ENCODE peak calls at places on chromosomes 13 and 19, in four cellular contexts. N is suprapubic skin, K is ascending aorta, D is uterus. Y is an unnamed sample.

GRCh38 chr13:27359203-27359821 is 65.1 kb upstream of the GTF3A start:
- DNase-seq in D (peak; percentile 45), K (no peak), N (no peak), Y (peak; percentile 30)

GRCh38 chr13:27264181-27264580 is 6.4 kb upstream of the RASL11A start:
- DNase-seq in N (no peak), D (no peak), K (no peak), Y (no peak)

GRCh38 chr13:94112227-94112626 is 367.3 kb downstream of the DCT start:
- DNase-seq in K (no peak), N (no peak), D (no peak), Y (no peak)

GRCh38 chr19:39270091-39270871 is 2.1 kb downstream of the IFNL2 start:
- DNase-seq in N (peak; percentile 37), K (no peak), D (no peak), Y (no peak)

GRCh38 chr13:26923824-26924605 is 163.4 kb upstream of the GPR12 start:
- DNase-seq in N (no peak), K (no peak), D (no peak), Y (no peak)

GRCh38 chr19:15288146-15288963 is 44.0 kb downstream of the BRD4 start:
- DNase-seq in K (no peak), D (no peak), N (no peak), Y (no peak)

GRCh38 chr13:25885418-25885817 is 166.4 kb downstream of the SHISA2 start:
- DNase-seq in D (no peak), N (no peak), K (no peak), Y (no peak)

GRCh38 chr19:50706387-50706786 is 13.2 kb downstream of the SHANK1 start:
- DNase-seq in D (no peak), N (no peak), K (no peak), Y (no peak)

GRCh38 chr19:52635786-52636570 is 2.2 kb downstream of the ZNF83 start:
- DNase-seq in K (no peak), N (no peak), D (no peak), Y (no peak)

GRCh38 chr13:24064258-24064860 is 96.2 kb upstream of the SPATA13 start:
- DNase-seq in K (no peak), D (no peak), N (no peak), Y (no peak)

GRCh38 chr13:75486654-75487053 is 4.7 kb upstream of the TBC1D4 start:
- DNase-seq in N (no peak), K (no peak), D (no peak), Y (no peak)

GRCh38 chr19:3607398-3608078 is 863 bp upstream of the TBXA2R start:
- DNase-seq in N (no peak), D (no peak), K (no peak), Y (no peak)

GRCh38 chr19:46718157-46718933 is 1.4 kb upstream of the PRKD2 start:
- DNase-seq in K (no peak), D (no peak), N (no peak), Y (no peak)

GRCh38 chr13:37934339-37935191 is 65.0 kb upstream of the TRPC4 start:
- DNase-seq in N (no peak), D (no peak), K (no peak), Y (no peak)

GRCh38 chr13:104106705-104107393 is 1040.6 kb upstream of the SLC10A2 start:
- DNase-seq in D (no peak), N (no peak), K (no peak), Y (no peak)

GRCh38 chr13:77416666-77417212 is 89.8 kb upstream of the MYCBP2 start:
- DNase-seq in K (no peak), D (no peak), N (no peak), Y (no peak)

GRCh38 chr13:107211073-107211472 is 643.1 kb upstream of the ARGLU1 start:
- DNase-seq in N (peak; percentile 85), D (peak; percentile 65), K (no peak), Y (no peak)

GRCh38 chr13:34816118-34816517 is 126.0 kb upstream of the NBEA start:
- DNase-seq in K (no peak), N (no peak), D (no peak), Y (no peak)

GRCh38 chr13:32811297-32811800 is 204.9 kb upstream of the KL start:
- DNase-seq in D (no peak), K (no peak), N (no peak), Y (no peak)

GRCh38 chr19:45553464-45553863 is 31.1 kb downstream of the OPA3 start:
- DNase-seq in K (no peak), N (no peak), D (no peak), Y (no peak)

DNA sequence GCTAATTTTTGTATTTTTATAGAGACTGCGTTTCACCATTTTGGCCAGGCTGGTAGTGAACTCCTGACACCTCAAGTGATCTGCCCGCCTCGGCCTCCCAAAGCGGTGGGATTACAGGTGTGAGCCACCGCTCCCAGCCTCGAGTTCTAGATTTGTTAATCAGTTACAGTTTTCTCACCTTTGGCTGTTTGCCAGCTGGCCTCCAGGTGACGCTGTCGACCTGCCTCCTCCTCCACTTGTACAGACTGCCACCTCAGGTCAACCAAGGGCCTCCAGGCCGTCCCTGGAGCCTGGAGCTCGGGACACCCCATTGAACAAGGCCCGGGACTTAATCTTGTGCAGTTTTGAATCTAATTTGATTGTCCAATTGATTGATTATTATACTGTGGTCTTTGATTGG is 45.5 kb downstream of the IER2 start:
- DNase-seq in N (no peak), K (no peak), D (no peak), Y (no peak)
- TF ChIP-seq CTCF in N (no peak), K (no peak), D (no peak), Y (no peak)

GRCh38 chr19:11092181-11092538 is 2.9 kb downstream of the LDLR start:
- DNase-seq in D (no peak), K (no peak), N (no peak), Y (no peak)

GRCh38 chr19:11088508-11089253 is 582 bp upstream of the LDLR start:
- DNase-seq in K (no peak), N (no peak), D (no peak), Y (peak; percentile 24)

GRCh38 chr19:11091343-11092153 is 2.3 kb downstream of the LDLR start:
- DNase-seq in N (peak; percentile 85), D (peak; percentile 90), K (peak; percentile 60), Y (peak; percentile 9)

GRCh38 chr19:11089254-11090013 is at the start of gene LDLR:
- DNase-seq in N (peak; percentile 95), K (peak; percentile 63), D (peak; percentile 87), Y (peak; percentile 43)

GRCh38 chr19:11090264-11091032 is 1.2 kb downstream of the LDLR start:
- DNase-seq in D (peak; percentile 99), N (peak; percentile 100), K (peak; percentile 96), Y (peak; percentile 92)
- TF ChIP-seq CTCF in D (no peak), N (no peak), K (no peak), Y (no peak)

DNA sequence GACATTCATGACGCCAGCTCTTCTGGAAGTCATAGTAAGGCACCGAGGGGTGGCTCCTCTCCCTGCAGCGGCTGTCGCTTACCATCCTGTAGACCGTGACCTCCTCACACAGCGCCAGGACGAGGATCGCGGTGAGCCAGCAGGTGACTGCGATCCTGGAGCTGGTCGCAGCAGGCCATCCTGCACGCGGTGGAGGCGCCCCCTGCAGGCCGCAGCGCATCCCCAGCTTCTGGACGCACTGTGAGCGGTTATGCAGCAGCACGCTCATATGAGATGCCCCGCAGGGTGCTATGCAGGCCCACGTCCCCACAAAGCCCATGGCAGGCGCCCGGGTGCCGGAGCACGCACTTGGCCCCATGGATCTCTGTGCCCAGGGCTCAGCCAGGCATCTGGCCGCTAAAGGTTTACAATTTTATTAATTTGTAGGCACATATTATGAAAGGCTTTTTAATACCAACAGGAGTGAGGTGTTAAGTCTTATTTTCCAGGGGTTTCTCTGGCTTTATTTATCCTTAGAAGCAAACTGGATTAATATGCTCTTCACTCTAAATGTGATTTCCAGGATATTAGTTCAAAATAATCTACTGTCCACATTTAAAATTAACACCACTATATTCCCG is 35.6 kb upstream of the PSPC1 start:
- DNase-seq in N (no peak), D (peak; percentile 14), K (no peak), Y (no peak)
- TF ChIP-seq CTCF in N (peak; percentile 31), D (peak; percentile 5), K (no peak), Y (no peak)

DNA sequence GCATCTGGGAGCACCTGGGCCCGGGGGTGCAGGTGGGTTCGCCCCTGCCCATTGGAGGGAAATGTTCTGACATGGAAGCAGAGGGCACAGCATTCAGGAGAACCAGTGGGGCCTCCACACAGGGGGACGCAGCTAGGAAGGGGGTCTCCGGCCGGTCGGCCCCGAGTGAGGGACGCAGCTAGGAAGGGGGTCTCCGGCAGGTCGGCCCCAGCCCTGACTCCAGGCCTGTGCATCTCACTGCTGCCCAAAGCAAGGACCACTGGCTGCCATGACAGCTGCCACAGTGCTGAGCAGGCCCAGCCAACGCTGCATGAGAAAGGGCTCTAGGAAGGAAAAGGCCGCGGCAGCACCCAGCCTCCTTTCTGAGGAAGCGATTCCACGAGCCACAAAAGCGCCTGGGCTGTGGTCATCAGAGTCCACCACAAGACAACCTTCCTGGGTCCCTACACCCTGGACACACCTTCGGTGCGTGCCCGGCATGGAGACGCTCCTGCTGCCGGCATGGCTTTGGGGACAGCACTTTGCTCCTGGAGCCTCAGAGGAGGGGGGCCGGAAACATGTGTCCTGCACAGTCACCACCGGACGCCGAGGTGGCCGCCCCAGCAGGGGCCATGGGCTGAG is 9.7 kb downstream of the RASA3 start:
- DNase-seq in D (no peak), N (no peak), K (no peak), Y (no peak)
- TF ChIP-seq CTCF in D (no peak), N (no peak), K (no peak), Y (no peak)

DNA sequence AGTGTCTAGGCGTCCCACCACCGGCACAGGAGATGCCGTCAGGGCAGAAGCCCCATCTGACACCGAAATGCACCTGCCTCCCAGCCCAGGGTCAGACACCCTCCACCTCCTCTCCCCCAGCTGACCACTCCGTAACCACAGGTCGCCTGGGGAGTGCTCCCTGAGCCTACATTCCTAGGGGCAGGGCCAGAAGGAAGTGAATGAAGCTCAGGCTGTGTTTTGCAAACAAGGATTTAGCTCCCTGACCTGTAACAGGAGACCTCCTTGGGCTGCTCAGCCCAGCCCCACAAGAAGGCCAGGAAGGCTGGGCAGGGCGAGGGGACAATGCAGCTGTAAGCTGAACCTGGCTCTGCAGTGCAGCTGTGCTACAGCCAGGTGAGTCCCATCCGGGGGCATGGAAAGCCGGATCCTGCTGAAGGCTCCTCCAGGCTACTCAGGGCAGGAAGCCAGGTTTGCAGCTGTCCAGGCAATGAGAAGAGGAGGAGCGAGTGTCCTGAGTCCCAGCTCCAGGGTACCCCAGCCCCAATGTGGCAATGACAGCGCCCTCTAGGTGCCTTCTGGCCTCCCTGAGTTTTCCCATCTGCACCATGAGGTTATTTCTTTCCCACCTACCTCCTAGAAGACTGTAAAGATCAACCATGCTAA is 42.1 kb downstream of the RHPN2 start:
- DNase-seq in N (no peak), K (no peak), D (no peak), Y (no peak)
- TF ChIP-seq CTCF in N (no peak), K (no peak), D (no peak), Y (no peak)

Y was measured in gastrocnemius medialis.